ENCODE peak calls at places on chromosomes 13 and 19, in six cellular contexts. V is body of pancreas, J is GM12878, S is mucosa of descending colon, W is T-cell, K is lower lobe of right lung. H is an unnamed sample.
A peak's percentile ranks its signal among the peaks of the same experiment; 100 is the strongest.

GRCh38 chr13:65560936-65561335 is 1669.2 kb downstream of the PCDH9 start:
- ATAC-seq in V (no peak), J (no peak), S (no peak), W (no peak), K (no peak), H (no peak)

GRCh38 chr19:15324791-15325519 is 7.4 kb downstream of the BRD4 start:
- ATAC-seq in V (peak; percentile 80), J (peak; percentile 37), S (peak; percentile 44), W (peak; percentile 27), K (no peak), H (peak; percentile 10)

GRCh38 chr13:111035861-111036260 is 79.2 kb upstream of the ARHGEF7 start:
- ATAC-seq in V (no peak), J (no peak), S (no peak), W (no peak), K (no peak), H (no peak)

GRCh38 chr13:110306960-110307696 is at the start of the genes COL4A1 and COL4A2:
- ATAC-seq in V (peak; percentile 62), J (no peak), S (peak; percentile 60), W (no peak), K (peak; percentile 90), H (peak; percentile 61)

GRCh38 chr19:6362351-6362801 is 1.0 kb downstream of the CLPP start:
- ATAC-seq in V (no peak), J (peak; percentile 15), S (peak; percentile 4), W (peak; percentile 58), K (no peak), H (peak; percentile 2)

GRCh38 chr13:97386832-97387486 is 47.0 kb upstream of the RAP2A start:
- ATAC-seq in V (no peak), J (peak; percentile 31), S (peak; percentile 41), W (peak; percentile 48), K (peak; percentile 82), H (no peak)

GRCh38 chr19:35056513-35057063 is 15.1 kb downstream of the HPN start:
- ATAC-seq in V (no peak), J (no peak), S (no peak), W (no peak), K (no peak), H (no peak)

GRCh38 chr13:98273067-98273823 is 96.2 kb upstream of the RNF113B start:
- ATAC-seq in V (peak; percentile 45), J (no peak), S (no peak), W (no peak), K (no peak), H (no peak)

GRCh38 chr13:98775844-98776598 is 23.5 kb upstream of the SLC15A1 start:
- ATAC-seq in V (no peak), J (no peak), S (peak; percentile 97), W (no peak), K (no peak), H (peak; percentile 84)

GRCh38 chr13:72545030-72545719 is 182.3 kb downstream of the MZT1 start:
- ATAC-seq in V (no peak), J (no peak), S (peak; percentile 84), W (no peak), K (no peak), H (no peak)

GRCh38 chr19:38031423-38031770 is 124.4 kb downstream of the SIPA1L3 start:
- ATAC-seq in V (no peak), J (no peak), S (no peak), W (no peak), K (no peak), H (no peak)

GRCh38 chr13:113905018-113905417 is 41.1 kb upstream of the GAS6 start:
- ATAC-seq in V (no peak), J (no peak), S (no peak), W (no peak), K (no peak), H (no peak)